ENCODE peak calls at places on chromosomes 3 and 15, in eight cellular contexts. One of them, this sample, is unnamed.
A peak's percentile ranks its signal among the peaks of the same experiment; 100 is the strongest.

GRCh38 chr3:118607915-118608820 is 426.5 kb downstream of the IGSF11 start:
- DNase-seq in sigmoid colon: no peak
- DNase-seq in RWPE2: no peak
- DNase-seq in kidney: no peak
- DNase-seq in body of pancreas: no peak
- DNase-seq in bronchial epithelial cell: no peak
- DNase-seq in CD8-positive, alpha-beta T cell: no peak
- DNase-seq in GM23248: no peak
- DNase-seq in this sample: no peak

GRCh38 chr3:66110840-66111239 is 72.1 kb upstream of the MAGI1 start:
- DNase-seq in sigmoid colon: no peak
- DNase-seq in RWPE2: no peak
- DNase-seq in kidney: no peak
- DNase-seq in body of pancreas: no peak
- DNase-seq in bronchial epithelial cell: peak; percentile 33
- DNase-seq in CD8-positive, alpha-beta T cell: no peak
- DNase-seq in GM23248: no peak
- DNase-seq in this sample: no peak

GRCh38 chr3:74631771-74632170 is 17.3 kb upstream of the CNTN3 start:
- DNase-seq in sigmoid colon: no peak
- DNase-seq in RWPE2: no peak
- DNase-seq in kidney: no peak
- DNase-seq in body of pancreas: no peak
- DNase-seq in bronchial epithelial cell: no peak
- DNase-seq in CD8-positive, alpha-beta T cell: no peak
- DNase-seq in GM23248: peak; percentile 76
- DNase-seq in this sample: no peak

GRCh38 chr3:193593666-193594025 is 638 bp downstream of the OPA1 start:
- DNase-seq in sigmoid colon: no peak
- DNase-seq in RWPE2: no peak
- DNase-seq in kidney: no peak
- DNase-seq in body of pancreas: no peak
- DNase-seq in bronchial epithelial cell: peak; percentile 34
- DNase-seq in CD8-positive, alpha-beta T cell: peak; percentile 4
- DNase-seq in GM23248: peak; percentile 69
- DNase-seq in this sample: no peak

GRCh38 chr15:41806291-41807181 is 21.4 kb upstream of the JMJD7 start:
- DNase-seq in sigmoid colon: peak; percentile 58
- DNase-seq in RWPE2: peak; percentile 99
- DNase-seq in kidney: no peak
- DNase-seq in body of pancreas: peak; percentile 40
- DNase-seq in bronchial epithelial cell: peak; percentile 93
- DNase-seq in CD8-positive, alpha-beta T cell: no peak
- DNase-seq in GM23248: no peak
- DNase-seq in this sample: no peak

GRCh38 chr15:34682673-34683072 is 72.1 kb downstream of the GJD2 start:
- DNase-seq in sigmoid colon: no peak
- DNase-seq in RWPE2: no peak
- DNase-seq in kidney: no peak
- DNase-seq in body of pancreas: no peak
- DNase-seq in bronchial epithelial cell: peak; percentile 99
- DNase-seq in CD8-positive, alpha-beta T cell: no peak
- DNase-seq in GM23248: peak; percentile 32
- DNase-seq in this sample: no peak

GRCh38 chr15:66751579-66751978 is 49.5 kb downstream of the SMAD6 start:
- DNase-seq in sigmoid colon: peak; percentile 65
- DNase-seq in RWPE2: no peak
- DNase-seq in kidney: peak; percentile 69
- DNase-seq in body of pancreas: peak; percentile 51
- DNase-seq in bronchial epithelial cell: no peak
- DNase-seq in CD8-positive, alpha-beta T cell: no peak
- DNase-seq in GM23248: peak; percentile 47
- DNase-seq in this sample: no peak

GRCh38 chr3:101501783-101502182 is 11.2 kb downstream of the SENP7 start:
- DNase-seq in sigmoid colon: no peak
- DNase-seq in RWPE2: no peak
- DNase-seq in kidney: no peak
- DNase-seq in body of pancreas: no peak
- DNase-seq in bronchial epithelial cell: no peak
- DNase-seq in CD8-positive, alpha-beta T cell: no peak
- DNase-seq in GM23248: no peak
- DNase-seq in this sample: no peak

GRCh38 chr3:111598552-111598951 is 3.4 kb upstream of the ZBED2 start:
- DNase-seq in sigmoid colon: no peak
- DNase-seq in RWPE2: no peak
- DNase-seq in kidney: no peak
- DNase-seq in body of pancreas: no peak
- DNase-seq in bronchial epithelial cell: no peak
- DNase-seq in CD8-positive, alpha-beta T cell: no peak
- DNase-seq in GM23248: no peak
- DNase-seq in this sample: no peak

GRCh38 chr3:131610174-131610573 is 107.4 kb upstream of the MRPL3 start:
- DNase-seq in sigmoid colon: no peak
- DNase-seq in RWPE2: no peak
- DNase-seq in kidney: no peak
- DNase-seq in body of pancreas: no peak
- DNase-seq in bronchial epithelial cell: no peak
- DNase-seq in CD8-positive, alpha-beta T cell: no peak
- DNase-seq in GM23248: no peak
- DNase-seq in this sample: no peak

GRCh38 chr3:40451551-40451950 is 5.6 kb upstream of the RPL14 start:
- DNase-seq in sigmoid colon: no peak
- DNase-seq in RWPE2: no peak
- DNase-seq in kidney: no peak
- DNase-seq in body of pancreas: no peak
- DNase-seq in bronchial epithelial cell: peak; percentile 69
- DNase-seq in CD8-positive, alpha-beta T cell: no peak
- DNase-seq in GM23248: no peak
- DNase-seq in this sample: no peak

GRCh38 chr3:145355175-145355574 is 805.8 kb downstream of the PLOD2 start:
- DNase-seq in sigmoid colon: no peak
- DNase-seq in RWPE2: no peak
- DNase-seq in kidney: no peak
- DNase-seq in body of pancreas: no peak
- DNase-seq in bronchial epithelial cell: no peak
- DNase-seq in CD8-positive, alpha-beta T cell: no peak
- DNase-seq in GM23248: no peak
- DNase-seq in this sample: no peak

GRCh38 chr3:19348500-19348899 is 200.2 kb downstream of the KCNH8 start:
- DNase-seq in sigmoid colon: no peak
- DNase-seq in RWPE2: no peak
- DNase-seq in kidney: no peak
- DNase-seq in body of pancreas: no peak
- DNase-seq in bronchial epithelial cell: no peak
- DNase-seq in CD8-positive, alpha-beta T cell: no peak
- DNase-seq in GM23248: no peak
- DNase-seq in this sample: no peak

GRCh38 chr3:100875239-100875638 is 118.0 kb downstream of the ABI3BP start:
- DNase-seq in sigmoid colon: no peak
- DNase-seq in RWPE2: peak; percentile 62
- DNase-seq in kidney: peak; percentile 48
- DNase-seq in body of pancreas: peak; percentile 96
- DNase-seq in bronchial epithelial cell: peak; percentile 82
- DNase-seq in CD8-positive, alpha-beta T cell: no peak
- DNase-seq in GM23248: peak; percentile 76
- DNase-seq in this sample: no peak

GRCh38 chr3:172307143-172307560 is 141.1 kb downstream of the GHSR start:
- DNase-seq in sigmoid colon: no peak
- DNase-seq in RWPE2: no peak
- DNase-seq in kidney: no peak
- DNase-seq in body of pancreas: no peak
- DNase-seq in bronchial epithelial cell: peak; percentile 72
- DNase-seq in CD8-positive, alpha-beta T cell: no peak
- DNase-seq in GM23248: peak; percentile 45
- DNase-seq in this sample: no peak

GRCh38 chr15:31360843-31361763 is 34.5 kb downstream of the KLF13 start:
- DNase-seq in sigmoid colon: no peak
- DNase-seq in RWPE2: no peak
- DNase-seq in kidney: no peak
- DNase-seq in body of pancreas: peak; percentile 88
- DNase-seq in bronchial epithelial cell: peak; percentile 43
- DNase-seq in CD8-positive, alpha-beta T cell: peak; percentile 80
- DNase-seq in GM23248: no peak
- DNase-seq in this sample: peak; percentile 82

GRCh38 chr3:50625131-50625878 is 8.4 kb downstream of the MAPKAPK3 start:
- DNase-seq in sigmoid colon: no peak
- DNase-seq in RWPE2: no peak
- DNase-seq in kidney: no peak
- DNase-seq in body of pancreas: no peak
- DNase-seq in bronchial epithelial cell: no peak
- DNase-seq in CD8-positive, alpha-beta T cell: no peak
- DNase-seq in GM23248: no peak
- DNase-seq in this sample: no peak

GRCh38 chr3:195106418-195106906 is 164.5 kb downstream of the XXYLT1 start:
- DNase-seq in sigmoid colon: peak; percentile 86
- DNase-seq in RWPE2: no peak
- DNase-seq in kidney: peak; percentile 85
- DNase-seq in body of pancreas: peak; percentile 64
- DNase-seq in bronchial epithelial cell: no peak
- DNase-seq in CD8-positive, alpha-beta T cell: peak; percentile 65
- DNase-seq in GM23248: peak; percentile 83
- DNase-seq in this sample: peak; percentile 80

GRCh38 chr3:195104340-195104739 is 166.6 kb downstream of the XXYLT1 start:
- DNase-seq in sigmoid colon: peak; percentile 29
- DNase-seq in RWPE2: no peak
- DNase-seq in kidney: peak; percentile 43
- DNase-seq in body of pancreas: peak; percentile 29
- DNase-seq in bronchial epithelial cell: no peak
- DNase-seq in CD8-positive, alpha-beta T cell: no peak
- DNase-seq in GM23248: no peak
- DNase-seq in this sample: no peak

GRCh38 chr3:195105389-195105788 is 165.6 kb downstream of the XXYLT1 start:
- DNase-seq in sigmoid colon: peak; percentile 61
- DNase-seq in RWPE2: no peak
- DNase-seq in kidney: peak; percentile 49
- DNase-seq in body of pancreas: no peak
- DNase-seq in bronchial epithelial cell: peak; percentile 72
- DNase-seq in CD8-positive, alpha-beta T cell: no peak
- DNase-seq in GM23248: no peak
- DNase-seq in this sample: no peak

GRCh38 chr3:195107593-195107992 is 163.4 kb downstream of the XXYLT1 start:
- DNase-seq in sigmoid colon: peak; percentile 64
- DNase-seq in RWPE2: no peak
- DNase-seq in kidney: peak; percentile 75
- DNase-seq in body of pancreas: no peak
- DNase-seq in bronchial epithelial cell: no peak
- DNase-seq in CD8-positive, alpha-beta T cell: no peak
- DNase-seq in GM23248: no peak
- DNase-seq in this sample: no peak

GRCh38 chr3:195105841-195106417 is 165.0 kb downstream of the XXYLT1 start:
- DNase-seq in sigmoid colon: no peak
- DNase-seq in RWPE2: no peak
- DNase-seq in kidney: no peak
- DNase-seq in body of pancreas: no peak
- DNase-seq in bronchial epithelial cell: no peak
- DNase-seq in CD8-positive, alpha-beta T cell: no peak
- DNase-seq in GM23248: no peak
- DNase-seq in this sample: no peak
- H3K4me3 ChIP-seq in sigmoid colon: no peak overlapping the region
- H3K4me3 ChIP-seq in RWPE2: no peak overlapping the region
- H3K4me3 ChIP-seq in kidney: no peak overlapping the region
- H3K4me3 ChIP-seq in body of pancreas: no peak overlapping the region
- H3K4me3 ChIP-seq in bronchial epithelial cell: no peak overlapping the region
- H3K4me3 ChIP-seq in CD8-positive, alpha-beta T cell: peak overlapping the region; percentile 44
- H3K4me3 ChIP-seq in GM23248: peak overlapping the region; percentile 65
- H3K4me3 ChIP-seq in this sample: peak overlapping the region; percentile 3

DNA sequence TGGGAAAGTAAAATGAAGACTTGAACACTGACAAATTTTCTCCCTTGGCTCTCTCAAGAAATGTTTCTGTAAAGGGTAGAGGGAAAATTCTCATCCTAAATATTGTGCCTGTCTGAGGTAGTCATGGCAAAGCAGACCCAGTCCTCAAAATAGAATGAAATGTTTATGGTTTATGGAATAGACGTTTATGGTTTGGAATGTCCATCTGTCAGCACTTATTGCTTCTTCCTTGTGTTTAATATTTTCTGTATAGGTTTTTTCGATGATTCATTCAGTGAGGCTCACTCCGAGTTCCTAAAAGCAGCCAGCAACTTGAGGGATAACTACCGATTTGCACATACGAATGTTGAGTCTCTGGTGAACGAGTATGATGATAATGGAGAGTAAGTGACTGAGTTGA is 13.9 kb downstream of the ELL3 start:
- DNase-seq in sigmoid colon: no peak
- DNase-seq in RWPE2: no peak
- DNase-seq in kidney: no peak
- DNase-seq in body of pancreas: no peak
- DNase-seq in bronchial epithelial cell: no peak
- DNase-seq in CD8-positive, alpha-beta T cell: no peak
- DNase-seq in GM23248: peak; percentile 31
- DNase-seq in this sample: no peak
- H3K36me3 ChIP-seq in sigmoid colon: peaks cover 64% of the 10 kb centered on the region
- H3K36me3 ChIP-seq in RWPE2: peaks cover 100% of the 10 kb centered on the region
- H3K36me3 ChIP-seq in kidney: peaks cover 23% of the 10 kb centered on the region
- H3K36me3 ChIP-seq in body of pancreas: peaks cover 42% of the 10 kb centered on the region
- H3K36me3 ChIP-seq in bronchial epithelial cell: peaks cover 23% of the 10 kb centered on the region
- H3K36me3 ChIP-seq in CD8-positive, alpha-beta T cell: peaks cover 60% of the 10 kb centered on the region
- H3K36me3 ChIP-seq in GM23248: peaks cover 70% of the 10 kb centered on the region
- H3K36me3 ChIP-seq in this sample: peaks cover 7% of the 10 kb centered on the region

DNA sequence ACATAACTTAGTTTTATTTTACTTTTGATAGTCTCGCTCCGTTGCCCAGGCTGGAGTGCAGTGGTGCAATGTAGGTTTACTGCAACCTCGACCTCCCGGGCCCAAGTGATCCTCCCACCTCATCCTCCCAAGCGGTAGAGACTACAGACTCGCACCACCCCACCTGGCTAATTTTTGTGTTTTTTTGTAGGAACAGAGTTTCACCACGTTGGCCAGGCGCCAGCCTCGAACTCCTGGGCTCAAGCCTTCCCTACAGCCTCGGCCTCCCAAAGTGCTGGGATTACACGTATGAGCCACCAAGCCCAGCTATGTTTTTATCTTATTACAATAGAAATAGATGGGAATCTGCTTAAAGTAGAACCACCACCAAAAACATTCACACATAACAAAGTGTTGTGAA is 2.9 kb downstream of the RNU5A-1 start:
- DNase-seq in sigmoid colon: no peak
- DNase-seq in RWPE2: no peak
- DNase-seq in kidney: no peak
- DNase-seq in body of pancreas: no peak
- DNase-seq in bronchial epithelial cell: no peak
- DNase-seq in CD8-positive, alpha-beta T cell: no peak
- DNase-seq in GM23248: no peak
- DNase-seq in this sample: no peak
- H3K4me3 ChIP-seq in sigmoid colon: no peak overlapping the region
- H3K4me3 ChIP-seq in RWPE2: no peak overlapping the region
- H3K4me3 ChIP-seq in kidney: no peak overlapping the region
- H3K4me3 ChIP-seq in body of pancreas: no peak overlapping the region
- H3K4me3 ChIP-seq in bronchial epithelial cell: no peak overlapping the region
- H3K4me3 ChIP-seq in CD8-positive, alpha-beta T cell: no peak overlapping the region
- H3K4me3 ChIP-seq in GM23248: no peak overlapping the region
- H3K4me3 ChIP-seq in this sample: no peak overlapping the region

DNA sequence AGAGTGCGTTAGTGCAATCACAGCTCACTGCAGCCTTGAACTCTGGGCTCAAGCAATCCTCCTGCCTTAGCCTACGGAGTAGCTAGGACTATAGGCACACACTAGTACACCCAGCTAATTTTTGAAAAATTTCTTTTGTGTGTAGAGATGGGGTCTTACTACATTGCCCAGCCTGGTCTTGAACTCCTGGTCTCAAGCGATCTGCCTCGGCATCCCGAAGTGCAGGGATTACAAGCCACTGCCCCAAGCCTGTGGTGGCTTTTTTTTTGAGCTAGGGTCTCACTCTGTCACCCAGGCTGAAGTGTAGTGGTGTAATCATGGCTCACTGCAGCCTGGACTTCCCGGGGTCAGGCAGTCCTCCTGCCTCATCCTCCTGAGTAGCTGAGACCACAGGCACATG is 17.1 kb downstream of the PCCB start:
- DNase-seq in sigmoid colon: no peak
- DNase-seq in RWPE2: no peak
- DNase-seq in kidney: no peak
- DNase-seq in body of pancreas: no peak
- DNase-seq in bronchial epithelial cell: no peak
- DNase-seq in CD8-positive, alpha-beta T cell: no peak
- DNase-seq in GM23248: no peak
- DNase-seq in this sample: no peak
- H3K36me3 ChIP-seq in sigmoid colon: peaks cover 4% of the 10 kb centered on the region
- H3K36me3 ChIP-seq in RWPE2: peaks cover 15% of the 10 kb centered on the region
- H3K36me3 ChIP-seq in kidney: no peaks in the 10 kb centered on the region
- H3K36me3 ChIP-seq in body of pancreas: peaks cover 2% of the 10 kb centered on the region
- H3K36me3 ChIP-seq in bronchial epithelial cell: no peaks in the 10 kb centered on the region
- H3K36me3 ChIP-seq in CD8-positive, alpha-beta T cell: no peaks in the 10 kb centered on the region
- H3K36me3 ChIP-seq in GM23248: peaks cover 8% of the 10 kb centered on the region
- H3K36me3 ChIP-seq in this sample: peaks cover 3% of the 10 kb centered on the region